ENCODE peak calls at places on chromosomes 1 and 21, in ten cellular contexts. N is NCI-H1436, M is NAMALWA, Q is RPMI8226, H is ureter, F is upper lobe of left lung, G is heart left ventricle, B is astrocyte of the hippocampus, P is KG1, W is mucosa of descending colon. R is an unnamed sample.

GRCh38 chr1:204041232-204041767 is 31.6 kb upstream of the SOX13 start:
- DNase-seq in W (no peak), N (peak; percentile 71), P (no peak), G (peak; percentile 61), F (no peak), H (no peak), Q (no peak), M (no peak), B (peak; percentile 14), R (no peak)

GRCh38 chr1:170296211-170296610 is 150.5 kb downstream of the NTMT2 start:
- DNase-seq in N (no peak), G (no peak), P (no peak), H (no peak), Q (no peak), B (no peak), W (no peak), F (no peak), M (no peak), R (no peak)

GRCh38 chr1:211386931-211387330 is 60.3 kb downstream of the TRAF5 start:
- DNase-seq in B (peak; percentile 89), H (no peak), G (no peak), W (no peak), Q (no peak), M (no peak), F (no peak), P (no peak), N (no peak), R (no peak)

GRCh38 chr1:147169171-147169570 is 3.1 kb downstream of the PRKAB2 start:
- DNase-seq in N (no peak), W (no peak), Q (no peak), P (no peak), F (no peak), B (peak; percentile 20), G (no peak), H (no peak), M (no peak), R (no peak)

GRCh38 chr1:26349196-26349885 is 4.6 kb downstream of the CRYBG2 start:
- DNase-seq in H (no peak), B (peak; percentile 33), W (no peak), F (no peak), M (no peak), N (no peak), Q (no peak), P (no peak), G (no peak), R (no peak)

GRCh38 chr21:26529556-26529955 is 43.5 kb downstream of the CYYR1 start:
- DNase-seq in Q (no peak), M (no peak), B (no peak), P (no peak), H (no peak), F (no peak), W (no peak), N (no peak), G (no peak), R (no peak)

GRCh38 chr1:39258146-39258924 is 53.8 kb downstream of the MACF1 start:
- DNase-seq in M (peak; percentile 66), F (peak; percentile 64), H (peak; percentile 78), N (peak; percentile 5), Q (peak; percentile 64), W (no peak), G (no peak), B (peak; percentile 83), P (peak; percentile 4), R (no peak)

GRCh38 chr1:172287207-172287606 is 133.3 kb upstream of the C1orf105 start:
- DNase-seq in N (no peak), M (no peak), W (peak; percentile 53), B (peak; percentile 67), G (no peak), P (no peak), Q (no peak), F (peak; percentile 55), H (peak; percentile 50), R (peak; percentile 25)

GRCh38 chr1:204072951-204073836 is at the start of gene SOX13:
- DNase-seq in W (peak; percentile 88), P (peak; percentile 16), B (peak; percentile 94), M (no peak), H (peak; percentile 92), G (peak; percentile 90), N (peak; percentile 81), F (peak; percentile 89), Q (peak; percentile 81), R (peak; percentile 93)

GRCh38 chr1:217272385-217272784 is 358.5 kb downstream of the GPATCH2 start:
- DNase-seq in B (peak; percentile 72), M (no peak), G (no peak), N (no peak), F (no peak), Q (no peak), W (no peak), H (no peak), P (no peak), R (no peak)

R was measured in right lobe of liver.